ENCODE peak calls at places on chromosomes 5 and 9, in nine cellular contexts. N is cardiac muscle cell; P is SJSA1; O is fibroblast of lung; X is right atrium auricular region; D is CD8-positive, alpha-beta memory T cell; Y is ovary; E is heart right ventricle; T is CD8-positive, alpha-beta T cell. B is an unnamed sample. For H3K4me1, the result is how much of the 10 kb centered on the place peaks cover.

GRCh38 chr5:31066655-31067328 is 126.7 kb upstream of the CDH6 start:
- DNase-seq in N (peak), P (no peak), O (no peak), X (no peak), D (no peak), Y (no peak), E (no peak), T (no peak), B (no peak)

GRCh38 chr9:137724114-137724445 is 105.3 kb downstream of the EHMT1 start:
- DNase-seq in N (peak), P (no peak), O (no peak), X (no peak), D (no peak), Y (no peak), E (no peak), T (no peak), B (no peak)

GRCh38 chr5:34001231-34001935 is 6.5 kb downstream of the AMACR start:
- DNase-seq in N (peak), P (no peak), O (peak), X (no peak), D (no peak), Y (no peak), E (no peak), T (no peak), B (peak)

GRCh38 chr5:3590967-3591900 is 4.4 kb upstream of the IRX1 start:
- DNase-seq in N (no peak), P (no peak), O (no peak), X (no peak), D (no peak), Y (no peak), E (no peak), T (no peak), B (no peak)

GRCh38 chr5:68661237-68661636 is 432.6 kb upstream of the SLC30A5 start:
- DNase-seq in N (peak), P (no peak), O (peak), X (no peak), D (no peak), Y (no peak), E (no peak), T (no peak), B (no peak)

GRCh38 chr5:94782376-94782775 is 163.9 kb downstream of the SLF1 start:
- DNase-seq in N (no peak), P (no peak), O (no peak), X (no peak), D (no peak), Y (no peak), E (no peak), T (no peak), B (no peak)

GRCh38 chr5:126594676-126595485 is at the start of gene ALDH7A1:
- DNase-seq in N (peak), P (peak), O (peak), X (peak), D (peak), Y (peak), E (peak), T (peak), B (peak)

GRCh38 chr9:20658677-20659473 is 25.2 kb upstream of the FOCAD start:
- DNase-seq in N (peak), P (no peak), O (peak), X (no peak), D (no peak), Y (no peak), E (no peak), T (no peak), B (peak)

GRCh38 chr5:156137482-156137881 is 189.5 kb upstream of the SGCD start:
- DNase-seq in N (no peak), P (no peak), O (no peak), X (no peak), D (no peak), Y (no peak), E (no peak), T (no peak), B (no peak)

GRCh38 chr5:5494489-5495402 is 72.3 kb downstream of the ICE1 start:
- DNase-seq in N (peak), P (no peak), O (peak), X (no peak), D (peak), Y (peak), E (peak), T (peak), B (peak)

GRCh38 chr9:107810493-107810931 is 320.9 kb upstream of the KLF4 start:
- DNase-seq in N (peak), P (no peak), O (no peak), X (no peak), D (no peak), Y (no peak), E (no peak), T (no peak), B (no peak)

GRCh38 chr9:89865981-89866380 is 261.2 kb downstream of the GADD45G start:
- DNase-seq in N (no peak), P (no peak), O (no peak), X (no peak), D (no peak), Y (no peak), E (no peak), T (no peak), B (no peak)

GRCh38 chr5:178145965-178146820 is 7.5 kb downstream of the NHP2 start:
- DNase-seq in N (peak), P (no peak), O (peak), X (no peak), D (peak), Y (peak), E (peak), T (peak), B (peak)

GRCh38 chr5:113024298-113024697 is 47.7 kb downstream of the DCP2 start:
- DNase-seq in N (no peak), P (no peak), O (no peak), X (no peak), D (no peak), Y (no peak), E (no peak), T (no peak), B (no peak)

GRCh38 chr9:108477538-108478006 is 378.2 kb downstream of the ACTL7B start:
- DNase-seq in N (peak), P (no peak), O (peak), X (no peak), D (no peak), Y (no peak), E (no peak), T (no peak), B (no peak)

GRCh38 chr5:153749941-153750340 is 259.5 kb downstream of the GRIA1 start:
- DNase-seq in N (no peak), P (no peak), O (no peak), X (no peak), D (no peak), Y (no peak), E (no peak), T (no peak), B (no peak)

GRCh38 chr5:145923405-145923804 is 13.0 kb upstream of the SH3RF2 start:
- DNase-seq in N (no peak), P (no peak), O (no peak), X (no peak), D (no peak), Y (no peak), E (no peak), T (no peak), B (no peak)

GRCh38 chr5:130104895-130105684 is 200.8 kb downstream of the CHSY3 start:
- DNase-seq in N (no peak), P (no peak), O (no peak), X (no peak), D (no peak), Y (no peak), E (no peak), T (no peak), B (no peak)

GRCh38 chr9:111992523-111992922 is 95.9 kb downstream of the UGCG start:
- DNase-seq in N (peak), P (no peak), O (peak), X (no peak), D (no peak), Y (no peak), E (no peak), T (no peak), B (no peak)

GRCh38 chr9:107896544-107896943 is 407.0 kb upstream of the KLF4 start:
- DNase-seq in N (no peak), P (no peak), O (no peak), X (no peak), D (no peak), Y (no peak), E (no peak), T (no peak), B (no peak)

GRCh38 chr5:154103223-154103622 is 64.5 kb downstream of the MFAP3 start:
- DNase-seq in N (no peak), P (no peak), O (no peak), X (no peak), D (no peak), Y (no peak), E (no peak), T (no peak), B (no peak)

GRCh38 chr5:125750538-125751186 is 672.5 kb upstream of the GRAMD2B start:
- DNase-seq in N (no peak), P (no peak), O (no peak), X (no peak), D (no peak), Y (no peak), E (no peak), T (no peak), B (no peak)

GRCh38 chr5:175120412-175120811 is 323.6 kb downstream of the DRD1 start:
- DNase-seq in N (no peak), P (no peak), O (no peak), X (no peak), D (no peak), Y (no peak), E (no peak), T (no peak), B (no peak)

GRCh38 chr5:31291323-31291854 is 97.9 kb downstream of the CDH6 start:
- DNase-seq in N (peak), P (no peak), O (no peak), X (no peak), D (no peak), Y (no peak), E (no peak), T (no peak), B (no peak)

GRCh38 chr9:106675780-106676179 is 187.2 kb upstream of the ZNF462 start:
- DNase-seq in N (no peak), P (no peak), O (no peak), X (no peak), D (no peak), Y (no peak), E (peak), T (no peak), B (no peak)

GRCh38 chr9:7177383-7177782 is 419.6 kb downstream of the KDM4C start:
- DNase-seq in N (no peak), P (no peak), O (no peak), X (no peak), D (no peak), Y (no peak), E (no peak), T (no peak), B (no peak)

GRCh38 chr5:161507591-161507990 is 38.9 kb downstream of the GABRB2 start:
- DNase-seq in N (no peak), P (no peak), O (peak), X (no peak), D (no peak), Y (no peak), E (no peak), T (no peak), B (no peak)

GRCh38 chr9:74804018-74804385 is 83.7 kb downstream of the TRPM6 start:
- DNase-seq in N (no peak), P (no peak), O (no peak), X (no peak), D (no peak), Y (no peak), E (no peak), T (no peak), B (no peak)

GRCh38 chr5:58922392-58923171 is 339.7 kb downstream of the RAB3C start:
- DNase-seq in N (peak), P (no peak), O (peak), X (peak), D (no peak), Y (peak), E (peak), T (no peak), B (peak)

GRCh38 chr5:55856511-55857246 is 5.5 kb downstream of the IL31RA start:
- DNase-seq in N (peak), P (no peak), O (no peak), X (no peak), D (peak), Y (no peak), E (no peak), T (no peak), B (no peak)

GRCh38 chr5:111755942-111756353 is 1.0 kb downstream of the NREP start:
- DNase-seq in N (peak), P (no peak), O (peak), X (no peak), D (no peak), Y (no peak), E (no peak), T (no peak), B (no peak)

GRCh38 chr9:129142115-129142514 is 30.9 kb downstream of the PTPA start:
- DNase-seq in N (no peak), P (no peak), O (no peak), X (no peak), D (no peak), Y (no peak), E (no peak), T (no peak), B (no peak)

GRCh38 chr9:129140397-129141065 is 29.3 kb downstream of the PTPA start:
- DNase-seq in N (peak), P (no peak), O (peak), X (peak), D (no peak), Y (peak), E (peak), T (peak), B (peak)

GRCh38 chr9:129139993-129140396 is 28.8 kb downstream of the PTPA start:
- DNase-seq in N (peak), P (peak), O (peak), X (peak), D (peak), Y (peak), E (peak), T (peak), B (peak)

GRCh38 chr9:129142536-129142935 is 31.3 kb downstream of the PTPA start:
- DNase-seq in N (no peak), P (no peak), O (no peak), X (no peak), D (no peak), Y (peak), E (no peak), T (no peak), B (no peak)

DNA sequence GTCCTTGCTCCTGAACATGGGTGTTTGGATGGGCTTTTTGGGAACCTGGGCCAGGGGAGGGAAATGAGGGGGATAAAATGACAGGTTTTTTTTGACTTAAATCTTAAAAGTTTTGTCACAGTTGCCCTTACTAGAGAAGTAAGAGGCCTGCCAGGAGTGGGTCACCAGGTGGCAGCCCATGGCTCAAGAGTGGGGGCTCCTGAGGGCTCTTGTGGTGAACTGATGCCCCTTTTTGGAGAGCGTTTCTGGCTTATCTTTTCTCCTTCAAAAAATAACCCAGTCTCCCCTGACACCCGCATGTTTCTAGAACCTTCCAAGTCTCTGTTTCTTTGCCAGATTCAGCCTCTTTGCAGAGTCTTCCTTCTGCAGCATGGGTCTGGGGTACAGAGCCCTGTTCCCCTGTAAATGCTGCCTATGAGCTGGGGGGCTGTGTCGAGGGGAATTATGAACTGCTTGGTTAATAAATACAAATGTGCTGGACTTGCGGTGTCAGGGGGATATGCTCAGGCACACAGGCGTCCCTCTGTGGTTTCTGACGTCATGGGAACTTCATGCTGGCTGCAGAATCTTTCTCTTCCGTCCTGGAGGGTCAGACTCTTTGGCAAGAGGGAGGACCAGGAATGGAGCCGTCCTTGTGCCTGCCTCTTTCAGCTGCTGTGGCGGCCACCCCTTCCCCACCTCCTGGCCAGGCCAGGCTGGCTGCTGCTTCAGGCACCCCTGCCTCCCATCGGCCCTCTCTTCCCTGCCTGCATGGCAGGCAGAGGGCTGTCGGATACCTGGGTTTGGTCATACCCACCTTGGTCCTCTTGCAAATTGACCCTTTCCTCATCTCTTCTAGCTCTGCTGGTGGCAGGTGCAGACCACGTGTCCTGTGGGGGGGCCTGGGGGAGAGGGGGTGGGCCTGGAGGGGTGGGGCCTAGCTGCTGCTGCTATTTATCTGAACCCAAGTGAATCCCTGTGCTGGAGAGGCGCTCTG is 30.1 kb downstream of the PTPA start:
- DNase-seq in N (peak), P (peak), O (peak), X (peak), D (no peak), Y (peak), E (peak), T (no peak), B (peak)
- H3K4me1 ChIP-seq in N (half or more), P (half or more), O (half or more), X (half or more), D (under half), Y (half or more), E (half or more), T (under half), B (half or more)

GRCh38 chr5:134533115-134533815 is 7.8 kb downstream of the JADE2 start:
- DNase-seq in N (peak), P (no peak), O (no peak), X (peak), D (no peak), Y (peak), E (no peak), T (no peak), B (no peak)

GRCh38 chr5:134527961-134528424 is 2.5 kb downstream of the JADE2 start:
- DNase-seq in N (no peak), P (no peak), O (no peak), X (no peak), D (no peak), Y (no peak), E (no peak), T (no peak), B (no peak)

GRCh38 chr5:134527156-134527960 is 1.9 kb downstream of the JADE2 start:
- DNase-seq in N (peak), P (peak), O (peak), X (peak), D (peak), Y (peak), E (peak), T (peak), B (peak)

GRCh38 chr5:134529460-134529859 is 4.0 kb downstream of the JADE2 start:
- DNase-seq in N (no peak), P (no peak), O (no peak), X (no peak), D (no peak), Y (no peak), E (no peak), T (no peak), B (no peak)

DNA sequence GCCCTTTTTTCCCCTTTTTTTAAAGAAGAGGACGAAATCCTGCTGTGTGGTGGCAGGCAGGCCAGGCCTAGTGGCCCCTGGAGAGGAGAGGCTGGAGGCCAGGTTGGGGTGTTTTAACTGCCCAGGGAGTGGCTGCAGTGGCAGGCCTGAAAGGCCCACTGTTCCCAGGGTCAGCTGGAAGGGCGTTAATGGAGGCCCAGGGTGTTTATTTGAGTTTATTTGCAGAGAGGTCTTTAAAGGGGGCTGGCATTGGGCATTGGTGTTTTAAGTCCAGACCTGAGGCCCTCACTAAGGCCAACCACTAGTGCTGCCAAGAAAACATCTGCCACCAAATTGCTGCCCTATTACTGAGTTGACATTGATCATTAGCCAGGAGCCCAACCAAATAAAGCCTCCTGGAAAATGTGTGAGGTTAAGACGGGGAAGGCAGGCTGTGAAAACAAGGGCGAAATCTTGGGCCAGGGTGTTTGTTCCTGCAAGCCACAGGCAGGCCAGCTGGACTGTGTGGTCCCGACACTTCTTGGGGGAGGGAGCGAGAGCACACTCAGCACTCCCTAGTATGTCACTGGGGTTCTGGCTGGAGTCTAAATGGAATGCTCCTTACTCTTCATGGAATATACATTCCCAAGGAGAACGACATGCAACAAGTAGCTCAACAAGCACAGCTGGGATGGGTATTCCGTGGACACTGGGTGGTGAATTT is 5.1 kb downstream of the JADE2 start:
- DNase-seq in N (peak), P (no peak), O (peak), X (peak), D (no peak), Y (peak), E (peak), T (no peak), B (peak)
- H3K4me1 ChIP-seq in N (under half), P (under half), O (under half), X (half or more), D (half or more), Y (under half), E (half or more), T (half or more), B (half or more)

GRCh38 chr5:81756016-81756415 is 5.1 kb upstream of the SSBP2 start:
- DNase-seq in N (peak), P (no peak), O (no peak), X (no peak), D (no peak), Y (no peak), E (no peak), T (no peak), B (no peak)
- H3K4me1 ChIP-seq in N (under half), P (under half), O (under half), X (under half), D (under half), Y (under half), E (half or more), T (under half), B (under half)

GRCh38 chr5:65512170-65512937 is 30.6 kb upstream of the ADAMTS6 start:
- DNase-seq in N (no peak), P (no peak), O (peak), X (no peak), D (no peak), Y (no peak), E (no peak), T (no peak), B (no peak)

GRCh38 chr5:65508978-65509377 is 27.3 kb upstream of the ADAMTS6 start:
- DNase-seq in N (no peak), P (no peak), O (no peak), X (no peak), D (no peak), Y (no peak), E (no peak), T (no peak), B (no peak)

GRCh38 chr5:65506961-65507360 is 25.2 kb upstream of the ADAMTS6 start:
- DNase-seq in N (peak), P (no peak), O (peak), X (no peak), D (no peak), Y (no peak), E (no peak), T (no peak), B (no peak)
- H3K4me1 ChIP-seq in N (under half), P (under half), O (under half), X (under half), D (under half), Y (under half), E (under half), T (under half), B (under half)

GRCh38 chr9:91723420-91724067 is 226.5 kb downstream of the ROR2 start:
- DNase-seq in N (no peak), P (no peak), O (no peak), X (no peak), D (no peak), Y (no peak), E (no peak), T (no peak), B (peak)
- H3K4me1 ChIP-seq in N (under half), P (under half), O (under half), X (under half), D (under half), Y (under half), E (under half), T (under half), B (under half)

GRCh38 chr5:86885011-86885410 is 267.3 kb downstream of the COX7C start:
- DNase-seq in N (no peak), P (no peak), O (no peak), X (no peak), D (no peak), Y (no peak), E (no peak), T (no peak), B (no peak)

GRCh38 chr5:86884608-86885007 is 266.9 kb downstream of the COX7C start:
- DNase-seq in N (no peak), P (no peak), O (no peak), X (no peak), D (no peak), Y (no peak), E (no peak), T (no peak), B (no peak)

GRCh38 chr5:86894006-86894560 is 276.3 kb downstream of the COX7C start:
- DNase-seq in N (peak), P (no peak), O (no peak), X (no peak), D (no peak), Y (no peak), E (no peak), T (no peak), B (no peak)

GRCh38 chr5:86885489-86886225 is 267.9 kb downstream of the COX7C start:
- DNase-seq in N (peak), P (no peak), O (no peak), X (no peak), D (no peak), Y (no peak), E (peak), T (no peak), B (no peak)

GRCh38 chr5:86890375-86890774 is 272.6 kb downstream of the COX7C start:
- DNase-seq in N (no peak), P (no peak), O (no peak), X (no peak), D (no peak), Y (no peak), E (no peak), T (no peak), B (no peak)
- H3K4me1 ChIP-seq in N (under half), P (under half), O (under half), X (under half), D (under half), Y (under half), E (under half), T (under half), B (under half)

B was measured in pancreas.